ENCODE peak calls at places on chromosomes 4 and X, in nine cellular contexts. One of them, this sample, is unnamed. For H3K36me3, the result is how much of the 10 kb centered on the place peaks cover.

GRCh38 chr4:145179201-145179860 is 1.1 kb downstream of the OTUD4 start:
- DNase-seq in bronchial epithelial cell: peak
- DNase-seq in psoas muscle: peak
- DNase-seq in heart right ventricle: peak
- DNase-seq in fibroblast of lung: peak
- DNase-seq in endodermal cell: peak
- DNase-seq in BE2C: peak
- DNase-seq in uterus: peak
- DNase-seq in pancreas: peak
- DNase-seq in this sample: peak

GRCh38 chr4:134027931-134028330 is 173.7 kb downstream of the PABPC4L start:
- DNase-seq in bronchial epithelial cell: peak
- DNase-seq in psoas muscle: no peak
- DNase-seq in heart right ventricle: no peak
- DNase-seq in fibroblast of lung: peak
- DNase-seq in endodermal cell: no peak
- DNase-seq in BE2C: peak
- DNase-seq in uterus: no peak
- DNase-seq in pancreas: no peak
- DNase-seq in this sample: no peak

GRCh38 chrX:11533211-11533651 is 132.5 kb downstream of the ARHGAP6 start:
- DNase-seq in bronchial epithelial cell: peak
- DNase-seq in psoas muscle: no peak
- DNase-seq in heart right ventricle: no peak
- DNase-seq in fibroblast of lung: peak
- DNase-seq in endodermal cell: no peak
- DNase-seq in BE2C: no peak
- DNase-seq in uterus: no peak
- DNase-seq in pancreas: no peak
- DNase-seq in this sample: no peak

GRCh38 chr4:169152899-169153298 is 117.9 kb downstream of the SH3RF1 start:
- DNase-seq in bronchial epithelial cell: no peak
- DNase-seq in psoas muscle: no peak
- DNase-seq in heart right ventricle: no peak
- DNase-seq in fibroblast of lung: no peak
- DNase-seq in endodermal cell: peak
- DNase-seq in BE2C: peak
- DNase-seq in uterus: no peak
- DNase-seq in pancreas: no peak
- DNase-seq in this sample: no peak

GRCh38 chrX:120736989-120737388 is 107.1 kb upstream of the C1GALT1C1 start:
- DNase-seq in bronchial epithelial cell: peak
- DNase-seq in psoas muscle: no peak
- DNase-seq in heart right ventricle: no peak
- DNase-seq in fibroblast of lung: no peak
- DNase-seq in endodermal cell: no peak
- DNase-seq in BE2C: no peak
- DNase-seq in uterus: no peak
- DNase-seq in pancreas: no peak
- DNase-seq in this sample: no peak

GRCh38 chrX:110421499-110422455 is 63.1 kb downstream of the RTL9 start:
- DNase-seq in bronchial epithelial cell: peak
- DNase-seq in psoas muscle: no peak
- DNase-seq in heart right ventricle: no peak
- DNase-seq in fibroblast of lung: no peak
- DNase-seq in endodermal cell: no peak
- DNase-seq in BE2C: no peak
- DNase-seq in uterus: no peak
- DNase-seq in pancreas: peak
- DNase-seq in this sample: peak

GRCh38 chrX:114584983-114585842 is 1.3 kb downstream of the HTR2C start:
- DNase-seq in bronchial epithelial cell: no peak
- DNase-seq in psoas muscle: no peak
- DNase-seq in heart right ventricle: no peak
- DNase-seq in fibroblast of lung: no peak
- DNase-seq in endodermal cell: no peak
- DNase-seq in BE2C: no peak
- DNase-seq in uterus: no peak
- DNase-seq in pancreas: no peak
- DNase-seq in this sample: no peak

GRCh38 chr4:31539279-31540074 is 819.3 kb downstream of the PCDH7 start:
- DNase-seq in bronchial epithelial cell: no peak
- DNase-seq in psoas muscle: peak
- DNase-seq in heart right ventricle: no peak
- DNase-seq in fibroblast of lung: no peak
- DNase-seq in endodermal cell: no peak
- DNase-seq in BE2C: no peak
- DNase-seq in uterus: no peak
- DNase-seq in pancreas: no peak
- DNase-seq in this sample: no peak

GRCh38 chr4:3512719-3513118 is 19.5 kb downstream of the LRPAP1 start:
- DNase-seq in bronchial epithelial cell: no peak
- DNase-seq in psoas muscle: peak
- DNase-seq in heart right ventricle: no peak
- DNase-seq in fibroblast of lung: no peak
- DNase-seq in endodermal cell: no peak
- DNase-seq in BE2C: no peak
- DNase-seq in uterus: no peak
- DNase-seq in pancreas: no peak
- DNase-seq in this sample: peak

GRCh38 chr4:3510481-3510880 is 21.7 kb downstream of the LRPAP1 start:
- DNase-seq in bronchial epithelial cell: no peak
- DNase-seq in psoas muscle: no peak
- DNase-seq in heart right ventricle: no peak
- DNase-seq in fibroblast of lung: no peak
- DNase-seq in endodermal cell: no peak
- DNase-seq in BE2C: no peak
- DNase-seq in uterus: no peak
- DNase-seq in pancreas: no peak
- DNase-seq in this sample: no peak

GRCh38 chr4:3511187-3511586 is 21.0 kb downstream of the LRPAP1 start:
- DNase-seq in bronchial epithelial cell: no peak
- DNase-seq in psoas muscle: no peak
- DNase-seq in heart right ventricle: no peak
- DNase-seq in fibroblast of lung: no peak
- DNase-seq in endodermal cell: no peak
- DNase-seq in BE2C: no peak
- DNase-seq in uterus: no peak
- DNase-seq in pancreas: no peak
- DNase-seq in this sample: no peak

GRCh38 chr4:3513807-3514206 is 18.4 kb downstream of the LRPAP1 start:
- DNase-seq in bronchial epithelial cell: no peak
- DNase-seq in psoas muscle: peak
- DNase-seq in heart right ventricle: no peak
- DNase-seq in fibroblast of lung: no peak
- DNase-seq in endodermal cell: no peak
- DNase-seq in BE2C: peak
- DNase-seq in uterus: no peak
- DNase-seq in pancreas: no peak
- DNase-seq in this sample: peak

DNA sequence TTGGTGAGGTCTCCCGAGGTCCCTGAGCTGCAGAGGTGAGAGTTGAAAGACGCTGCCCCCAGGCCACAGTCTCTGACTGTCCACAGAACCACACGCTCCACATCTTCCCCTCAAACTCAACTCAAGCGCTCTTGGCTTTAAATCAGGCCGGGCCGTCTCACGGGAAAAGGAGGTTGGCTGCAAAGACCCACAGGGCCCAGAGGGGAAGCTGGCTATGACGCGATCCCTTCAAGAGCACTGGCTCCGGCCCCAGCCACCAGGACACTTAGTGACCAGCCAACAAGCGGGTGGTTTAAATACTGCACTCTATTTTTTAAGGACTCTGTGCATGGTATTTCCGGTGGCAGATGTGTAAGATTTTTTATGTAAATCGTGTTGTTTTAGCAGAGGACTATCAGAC is 19.9 kb downstream of the LRPAP1 start:
- DNase-seq in bronchial epithelial cell: no peak
- DNase-seq in psoas muscle: peak
- DNase-seq in heart right ventricle: peak
- DNase-seq in fibroblast of lung: no peak
- DNase-seq in endodermal cell: no peak
- DNase-seq in BE2C: no peak
- DNase-seq in uterus: no peak
- DNase-seq in pancreas: no peak
- DNase-seq in this sample: peak
- H3K36me3 ChIP-seq in bronchial epithelial cell: under half
- H3K36me3 ChIP-seq in psoas muscle: under half
- H3K36me3 ChIP-seq in heart right ventricle: half or more
- H3K36me3 ChIP-seq in fibroblast of lung: under half
- H3K36me3 ChIP-seq in endodermal cell: half or more
- H3K36me3 ChIP-seq in BE2C: half or more
- H3K36me3 ChIP-seq in uterus: under half
- H3K36me3 ChIP-seq in pancreas: under half
- H3K36me3 ChIP-seq in this sample: half or more

DNA sequence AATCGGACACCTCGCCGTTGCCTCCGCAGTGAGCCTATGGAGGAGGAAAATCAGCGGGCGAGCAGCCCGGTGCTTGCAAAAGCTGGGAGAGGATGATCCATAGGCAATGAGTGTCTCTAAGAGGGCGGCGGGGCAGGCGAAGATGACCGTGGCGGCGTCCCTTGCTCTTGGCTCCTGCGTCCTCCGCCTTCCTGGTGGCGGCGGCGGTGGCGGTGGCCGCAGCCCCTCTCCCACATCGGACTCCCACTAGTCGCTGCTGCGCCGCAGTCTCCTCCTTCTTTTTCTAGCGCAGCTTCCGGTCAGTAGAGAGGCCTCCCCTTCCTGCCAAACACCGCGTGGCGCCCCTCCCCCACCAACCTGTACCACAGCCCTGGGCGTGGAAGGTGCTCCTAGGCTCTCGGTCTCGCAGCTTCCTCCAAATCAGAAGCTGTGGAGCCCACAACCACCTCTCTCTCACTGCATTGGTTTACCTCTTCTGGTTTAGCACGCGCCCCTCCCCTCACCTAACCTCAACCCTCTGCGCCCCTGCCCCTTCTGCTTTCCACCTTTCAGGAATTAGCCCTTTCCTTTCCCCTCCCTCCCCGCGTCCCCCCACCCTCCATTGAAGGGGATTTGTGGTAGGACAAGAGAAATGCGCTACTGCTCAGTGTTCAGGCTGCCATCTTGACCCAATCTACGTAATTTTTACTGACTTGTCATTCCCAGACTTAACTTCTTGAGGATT is at the start of gene SPIN3:
- DNase-seq in bronchial epithelial cell: peak
- DNase-seq in psoas muscle: peak
- DNase-seq in heart right ventricle: peak
- DNase-seq in fibroblast of lung: peak
- DNase-seq in endodermal cell: peak
- DNase-seq in BE2C: peak
- DNase-seq in uterus: peak
- DNase-seq in pancreas: peak
- DNase-seq in this sample: peak
- H3K4me3 ChIP-seq in bronchial epithelial cell: peak
- H3K4me3 ChIP-seq in psoas muscle: peak
- H3K4me3 ChIP-seq in heart right ventricle: peak
- H3K4me3 ChIP-seq in fibroblast of lung: peak
- H3K4me3 ChIP-seq in endodermal cell: peak
- H3K4me3 ChIP-seq in BE2C: peak
- H3K4me3 ChIP-seq in uterus: peak
- H3K4me3 ChIP-seq in pancreas: peak
- H3K4me3 ChIP-seq in this sample: peak

DNA sequence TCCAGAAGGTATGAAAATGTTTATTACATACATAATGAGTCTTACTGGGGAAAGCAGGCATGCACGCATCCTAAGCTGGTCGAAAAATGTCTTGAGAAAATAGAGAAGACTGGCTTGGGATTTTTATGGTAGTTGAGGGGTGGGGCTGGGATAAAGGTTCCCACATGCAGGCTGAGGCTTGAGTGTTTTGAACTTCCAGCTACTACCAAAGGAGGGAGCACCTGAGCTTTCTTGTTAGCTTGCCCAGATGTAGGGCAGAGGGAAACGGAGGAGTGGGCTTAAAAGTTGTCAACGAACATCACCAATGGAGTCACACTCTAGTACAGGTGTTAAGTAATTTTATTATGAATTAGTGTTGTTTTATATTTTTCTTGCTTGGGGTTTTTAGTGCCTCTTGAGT is 39.6 kb upstream of the SRPX start:
- DNase-seq in bronchial epithelial cell: peak
- DNase-seq in psoas muscle: no peak
- DNase-seq in heart right ventricle: no peak
- DNase-seq in fibroblast of lung: peak
- DNase-seq in endodermal cell: peak
- DNase-seq in BE2C: peak
- DNase-seq in uterus: no peak
- DNase-seq in pancreas: no peak
- DNase-seq in this sample: no peak
- TF ChIP-seq CTCF in bronchial epithelial cell: peak
- TF ChIP-seq CTCF in psoas muscle: no peak
- TF ChIP-seq CTCF in heart right ventricle: no peak
- TF ChIP-seq CTCF in fibroblast of lung: peak
- TF ChIP-seq CTCF in endodermal cell: peak
- TF ChIP-seq CTCF in BE2C: peak
- TF ChIP-seq CTCF in uterus: no peak
- TF ChIP-seq CTCF in pancreas: no peak
- TF ChIP-seq CTCF in this sample: peak

GRCh38 chr4:186630128-186630527 is 74.8 kb upstream of the MTNR1A start:
- DNase-seq in bronchial epithelial cell: no peak
- DNase-seq in psoas muscle: no peak
- DNase-seq in heart right ventricle: no peak
- DNase-seq in fibroblast of lung: no peak
- DNase-seq in endodermal cell: no peak
- DNase-seq in BE2C: no peak
- DNase-seq in uterus: no peak
- DNase-seq in pancreas: no peak
- DNase-seq in this sample: no peak

GRCh38 chr4:186623546-186623945 is 68.2 kb upstream of the MTNR1A start:
- DNase-seq in bronchial epithelial cell: no peak
- DNase-seq in psoas muscle: no peak
- DNase-seq in heart right ventricle: no peak
- DNase-seq in fibroblast of lung: no peak
- DNase-seq in endodermal cell: no peak
- DNase-seq in BE2C: no peak
- DNase-seq in uterus: no peak
- DNase-seq in pancreas: no peak
- DNase-seq in this sample: no peak

GRCh38 chr4:186627226-186627865 is 72.0 kb upstream of the MTNR1A start:
- DNase-seq in bronchial epithelial cell: peak
- DNase-seq in psoas muscle: no peak
- DNase-seq in heart right ventricle: no peak
- DNase-seq in fibroblast of lung: peak
- DNase-seq in endodermal cell: peak
- DNase-seq in BE2C: no peak
- DNase-seq in uterus: no peak
- DNase-seq in pancreas: no peak
- DNase-seq in this sample: no peak

GRCh38 chr4:186624951-186625350 is 69.6 kb upstream of the MTNR1A start:
- DNase-seq in bronchial epithelial cell: no peak
- DNase-seq in psoas muscle: no peak
- DNase-seq in heart right ventricle: no peak
- DNase-seq in fibroblast of lung: peak
- DNase-seq in endodermal cell: no peak
- DNase-seq in BE2C: no peak
- DNase-seq in uterus: no peak
- DNase-seq in pancreas: no peak
- DNase-seq in this sample: no peak

DNA sequence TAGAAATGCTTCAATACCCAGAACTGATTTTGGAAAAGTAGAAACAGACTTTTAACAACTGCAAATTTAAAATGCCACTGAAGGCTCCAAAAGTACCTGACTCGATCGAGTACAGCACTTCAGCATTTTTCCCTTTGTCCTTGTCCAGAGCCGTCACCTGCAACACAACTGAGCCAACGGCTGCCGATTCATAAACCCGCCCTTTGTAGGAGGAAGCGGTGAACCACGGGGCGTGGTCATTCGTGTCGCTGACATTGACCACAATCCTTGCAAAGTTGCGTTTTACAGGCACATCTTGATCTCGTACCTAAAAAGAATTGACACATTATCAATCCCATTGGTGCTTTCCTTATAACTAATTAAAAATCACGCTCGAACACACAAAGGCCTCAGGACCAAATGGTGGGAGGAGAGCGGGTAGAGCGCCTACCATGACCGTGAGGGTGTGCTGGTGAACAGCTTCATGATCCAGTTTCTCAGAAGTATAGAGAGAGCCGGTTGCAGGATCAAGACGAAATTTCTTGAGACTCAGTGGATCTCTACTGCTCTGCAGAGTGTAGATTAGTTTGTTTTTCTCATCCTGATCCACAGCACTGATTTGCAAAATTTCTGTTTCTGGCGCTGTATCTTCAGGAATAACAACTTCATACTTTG is 72.8 kb upstream of the MTNR1A start:
- DNase-seq in bronchial epithelial cell: no peak
- DNase-seq in psoas muscle: no peak
- DNase-seq in heart right ventricle: no peak
- DNase-seq in fibroblast of lung: no peak
- DNase-seq in endodermal cell: no peak
- DNase-seq in BE2C: no peak
- DNase-seq in uterus: no peak
- DNase-seq in pancreas: no peak
- DNase-seq in this sample: no peak
- H3K36me3 ChIP-seq in bronchial epithelial cell: under half
- H3K36me3 ChIP-seq in psoas muscle: under half
- H3K36me3 ChIP-seq in heart right ventricle: under half
- H3K36me3 ChIP-seq in fibroblast of lung: under half
- H3K36me3 ChIP-seq in endodermal cell: under half
- H3K36me3 ChIP-seq in BE2C: under half
- H3K36me3 ChIP-seq in uterus: under half
- H3K36me3 ChIP-seq in pancreas: under half
- H3K36me3 ChIP-seq in this sample: under half

This sample was measured in left lung.